ENCODE peak calls at places on chromosomes 6 and 20, in six cellular contexts. C is activated T-cell treated with anti-CD3 and anti-CD28 coated beads for 1 hour, V is NCI-H774, X is activated gamma-delta T cell treated with Interleukin-2 at 50 U/mL for 16 hours, R is ELR, T is ureter. E is an unnamed sample.

GRCh38 chr20:39876974-39877615 is 811.9 kb downstream of the MAFB start:
- DNase-seq in C (no peak), V (peak), X (no peak), R (no peak), T (no peak), E (no peak)

GRCh38 chr20:44247131-44247571 is at the start of gene GDAP1L1:
- DNase-seq in C (no peak), V (no peak), X (no peak), R (no peak), T (no peak), E (no peak)

GRCh38 chr6:168496932-168497331 is 55.9 kb downstream of the SMOC2 start:
- DNase-seq in C (no peak), V (no peak), X (no peak), R (no peak), T (no peak), E (no peak)

GRCh38 chr6:128519931-128520435 is 416 bp downstream of the PTPRK start:
- DNase-seq in C (peak), V (peak), X (peak), R (no peak), T (peak), E (peak)

GRCh38 chr6:116975600-116975999 is 98.6 kb downstream of the RFX6 start:
- DNase-seq in C (no peak), V (no peak), X (no peak), R (peak), T (no peak), E (no peak)

GRCh38 chr20:37897008-37897548 is 5.8 kb upstream of the VSTM2L start:
- DNase-seq in C (no peak), V (no peak), X (no peak), R (no peak), T (no peak), E (no peak)

GRCh38 chr6:39209360-39209811 is 19.9 kb downstream of the KCNK5 start:
- DNase-seq in C (no peak), V (no peak), X (no peak), R (no peak), T (no peak), E (no peak)

GRCh38 chr20:62666736-62667529 is 24.6 kb downstream of the SLCO4A1 start:
- DNase-seq in C (no peak), V (no peak), X (no peak), R (peak), T (no peak), E (no peak)

GRCh38 chr20:63826753-63827152 is 4.3 kb downstream of the ZBTB46 start:
- DNase-seq in C (no peak), V (no peak), X (no peak), R (peak), T (no peak), E (no peak)

GRCh38 chr6:101396552-101397173 is 3.2 kb downstream of the GRIK2 start:
- DNase-seq in C (no peak), V (no peak), X (peak), R (peak), T (no peak), E (no peak)

GRCh38 chr6:38262041-38262440 is 377.7 kb downstream of the BTBD9 start:
- DNase-seq in C (no peak), V (no peak), X (no peak), R (peak), T (no peak), E (no peak)

GRCh38 chr6:81808834-81809598 is 56.5 kb upstream of the TENT5A start:
- DNase-seq in C (no peak), V (no peak), X (no peak), R (no peak), T (no peak), E (no peak)

GRCh38 chr6:108168980-108169800 is 3.4 kb downstream of the NR2E1 start:
- DNase-seq in C (no peak), V (no peak), X (no peak), R (no peak), T (no peak), E (no peak)

GRCh38 chr6:53803081-53803860 is 8.5 kb downstream of the LRRC1 start:
- DNase-seq in C (no peak), V (no peak), X (no peak), R (peak), T (no peak), E (no peak)

GRCh38 chr6:88843040-88843439 is 120.4 kb downstream of the RNGTT start:
- DNase-seq in C (no peak), V (no peak), X (no peak), R (peak), T (no peak), E (no peak)

GRCh38 chr6:109336221-109336955 is 45.9 kb downstream of the CD164 start:
- DNase-seq in C (no peak), V (peak), X (no peak), R (peak), T (no peak), E (no peak)

GRCh38 chr6:45423901-45424627 is 46.3 kb upstream of the SUPT3H start:
- DNase-seq in C (no peak), V (no peak), X (no peak), R (peak), T (no peak), E (no peak)

GRCh38 chr6:147972436-147972835 is 370.2 kb upstream of the SASH1 start:
- DNase-seq in C (no peak), V (no peak), X (no peak), R (no peak), T (no peak), E (no peak)

GRCh38 chr20:21102691-21103311 is 3.4 kb downstream of the LINC00237 start:
- DNase-seq in C (no peak), V (no peak), X (peak), R (no peak), T (no peak), E (peak)

GRCh38 chr6:36368921-36369880 is 18.3 kb downstream of the ETV7 start:
- DNase-seq in C (no peak), V (peak), X (no peak), R (peak), T (no peak), E (no peak)

GRCh38 chr6:42276008-42276890 is 58.6 kb upstream of the MRPS10 start:
- DNase-seq in C (no peak), V (no peak), X (no peak), R (no peak), T (no peak), E (no peak)

GRCh38 chr6:149454405-149454848 is 30.4 kb downstream of the ZC3H12D start:
- DNase-seq in C (no peak), V (peak), X (no peak), R (peak), T (peak), E (no peak)

GRCh38 chr6:166952567-166953464 is 3.5 kb downstream of the RNASET2 start:
- DNase-seq in C (no peak), V (no peak), X (no peak), R (no peak), T (no peak), E (no peak)

GRCh38 chr6:164396071-164397047 is 913.0 kb downstream of the C6orf118 start:
- DNase-seq in C (no peak), V (peak), X (no peak), R (peak), T (no peak), E (no peak)

GRCh38 chr6:53044071-53044470 is 21.1 kb upstream of the FBXO9 start:
- DNase-seq in C (no peak), V (no peak), X (no peak), R (peak), T (no peak), E (no peak)

GRCh38 chr6:2858678-2859324 is 17.1 kb upstream of the SERPINB1 start:
- DNase-seq in C (peak), V (no peak), X (peak), R (no peak), T (no peak), E (peak)

GRCh38 chr20:15682690-15683089 is 890.6 kb downstream of the KIF16B start:
- DNase-seq in C (no peak), V (no peak), X (no peak), R (no peak), T (no peak), E (no peak)

GRCh38 chr20:9458075-9458818 is 56.1 kb upstream of the LAMP5 start:
- DNase-seq in C (no peak), V (no peak), X (no peak), R (peak), T (no peak), E (no peak)

GRCh38 chr6:110813813-110814487 is 1.3 kb downstream of the CDK19 start:
- DNase-seq in C (no peak), V (no peak), X (no peak), R (peak), T (no peak), E (no peak)

GRCh38 chr6:3230275-3231212 is 3.1 kb upstream of the TUBB2B start:
- DNase-seq in C (no peak), V (peak), X (no peak), R (peak), T (no peak), E (no peak)

GRCh38 chr6:5619249-5619648 is 357.9 kb downstream of the FARS2 start:
- DNase-seq in C (peak), V (no peak), X (peak), R (no peak), T (no peak), E (peak)

GRCh38 chr20:44683263-44684046 is 31.7 kb upstream of the CCN5 start:
- DNase-seq in C (peak), V (peak), X (peak), R (peak), T (no peak), E (peak)

GRCh38 chr6:33592595-33593413 is 12.7 kb upstream of the BAK1 start:
- DNase-seq in C (peak), V (no peak), X (peak), R (no peak), T (peak), E (peak)

GRCh38 chr20:44776977-44777376 is 31.3 kb downstream of the KCNK15 start:
- DNase-seq in C (no peak), V (no peak), X (no peak), R (peak), T (no peak), E (no peak)

GRCh38 chr20:57162253-57162652 is 104.2 kb downstream of the BMP7 start:
- DNase-seq in C (no peak), V (no peak), X (no peak), R (no peak), T (no peak), E (no peak)

GRCh38 chr6:11994875-11995461 is 17.1 kb upstream of the HIVEP1 start:
- DNase-seq in C (no peak), V (no peak), X (no peak), R (peak), T (no peak), E (no peak)

GRCh38 chr6:107819217-107819616 is 4.9 kb downstream of the SCML4 start:
- DNase-seq in C (no peak), V (no peak), X (peak), R (no peak), T (no peak), E (no peak)

GRCh38 chr6:107941627-107942026 is 16.4 kb downstream of the SEC63 start:
- DNase-seq in C (no peak), V (no peak), X (no peak), R (no peak), T (no peak), E (no peak)

GRCh38 chr6:37131104-37131959 is 38.6 kb upstream of the PIM1 start:
- DNase-seq in C (no peak), V (peak), X (no peak), R (no peak), T (peak), E (no peak)

E was measured in CD8-positive, alpha-beta memory T cell.